ENCODE peak calls at places on chromosome 6, in seven cellular contexts. S is H1, E is SK-N-SH, W is HCT116, O is K562, A is HepG2, I is GM12878. Z is an unnamed sample.

GRCh38 chr6:134714679-134715078 is 235.2 kb downstream of the ALDH8A1 start:
- DNase-seq in O (peak), A (no peak), S (no peak), I (no peak), E (no peak), W (no peak), Z (no peak)

GRCh38 chr6:1636971-1637871 is 27.5 kb downstream of the FOXC1 start:
- DNase-seq in E (no peak), W (no peak), S (no peak), O (no peak), I (no peak), A (no peak), Z (no peak)

GRCh38 chr6:169188051-169188863 is 65.4 kb downstream of the THBS2 start:
- DNase-seq in O (no peak), S (no peak), W (no peak), A (no peak), E (no peak), I (no peak), Z (no peak)

GRCh38 chr6:123830110-123830509 is 26.4 kb downstream of the NKAIN2 start:
- DNase-seq in I (no peak), W (no peak), O (no peak), A (no peak), S (no peak), E (no peak), Z (no peak)

GRCh38 chr6:115891704-115892225 is 168.9 kb downstream of the FRK start:
- DNase-seq in A (no peak), O (no peak), I (no peak), E (peak), W (no peak), S (no peak), Z (no peak)

GRCh38 chr6:33914519-33915120 is 110.8 kb upstream of the MLN start:
- DNase-seq in S (no peak), E (no peak), W (no peak), O (no peak), A (no peak), I (no peak), Z (no peak)

GRCh38 chr6:39688494-39688893 is 36.7 kb downstream of the KIF6 start:
- DNase-seq in I (no peak), O (no peak), W (no peak), A (no peak), E (no peak), S (no peak), Z (no peak)

GRCh38 chr6:169326067-169326799 is 72.6 kb upstream of the THBS2 start:
- DNase-seq in S (peak), O (peak), I (no peak), A (peak), W (peak), E (peak), Z (peak)

GRCh38 chr6:16286151-16286522 is 47.8 kb downstream of the GMPR start:
- DNase-seq in W (peak), O (peak), S (peak), E (peak), A (peak), I (no peak), Z (peak)

GRCh38 chr6:3108746-3109414 is 9.6 kb upstream of the BPHL start:
- DNase-seq in A (peak), E (no peak), O (no peak), I (no peak), W (no peak), S (peak), Z (no peak)

GRCh38 chr6:5950448-5950847 is 56.3 kb downstream of the NRN1 start:
- DNase-seq in I (no peak), S (peak), E (peak), A (no peak), O (peak), W (no peak), Z (no peak)

GRCh38 chr6:166333172-166333995 is 9.0 kb downstream of the SFT2D1 start:
- DNase-seq in W (no peak), A (no peak), O (no peak), I (peak), E (no peak), S (no peak), Z (no peak)

GRCh38 chr6:62150048-62150663 is 135.9 kb downstream of the KHDRBS2 start:
- DNase-seq in I (no peak), E (peak), S (no peak), A (peak), W (peak), O (peak), Z (peak)

GRCh38 chr6:158290659-158291058 is 21.6 kb upstream of the TULP4 start:
- DNase-seq in E (no peak), A (no peak), O (no peak), W (no peak), S (no peak), I (peak), Z (no peak)

GRCh38 chr6:27178001-27178730 is 69.3 kb upstream of the PRSS16 start:
- DNase-seq in S (no peak), O (no peak), E (peak), W (peak), I (peak), A (peak), Z (peak)

GRCh38 chr6:134719850-134720249 is 230.1 kb downstream of the ALDH8A1 start:
- DNase-seq in E (peak), A (no peak), S (no peak), I (no peak), W (no peak), O (no peak), Z (no peak)

GRCh38 chr6:49514571-49515484 is 15.1 kb downstream of the GLYATL3 start:
- DNase-seq in W (no peak), O (no peak), I (no peak), S (no peak), A (no peak), E (no peak), Z (no peak)

GRCh38 chr6:38034269-38034914 is 214.9 kb downstream of the ZFAND3 start:
- DNase-seq in I (no peak), O (peak), A (peak), S (no peak), E (no peak), W (peak), Z (no peak)

GRCh38 chr6:24721461-24722215 is 2.7 kb upstream of the C6orf62 start:
- DNase-seq in I (no peak), S (no peak), O (no peak), W (no peak), A (no peak), E (no peak), Z (no peak)

GRCh38 chr6:45710304-45710821 is 305.3 kb downstream of the CLIC5 start:
- DNase-seq in A (no peak), W (no peak), O (no peak), E (no peak), I (peak), S (no peak), Z (peak)

GRCh38 chr6:97394160-97394748 is 111.2 kb upstream of the MMS22L start:
- DNase-seq in O (peak), E (peak), I (peak), A (peak), S (no peak), W (peak), Z (peak)

GRCh38 chr6:144266091-144266649 is 19.0 kb upstream of the UTRN start:
- DNase-seq in W (peak), I (no peak), A (no peak), S (peak), E (no peak), O (peak), Z (no peak)

GRCh38 chr6:157229733-157230132 is 93.6 kb downstream of the TMEM242 start:
- DNase-seq in W (no peak), E (no peak), S (no peak), A (no peak), I (no peak), O (no peak), Z (no peak)

GRCh38 chr6:165922309-165922794 is 245.3 kb downstream of the TBXT start:
- DNase-seq in E (no peak), I (no peak), A (no peak), O (no peak), W (no peak), S (no peak), Z (no peak)

GRCh38 chr6:31736768-31737314 is 511 bp upstream of the CLIC1 start:
- DNase-seq in I (no peak), E (no peak), O (peak), W (no peak), A (peak), S (no peak), Z (no peak)

GRCh38 chr6:50087231-50087954 is 37.7 kb upstream of the DEFB112 start:
- DNase-seq in O (no peak), W (no peak), E (no peak), A (peak), I (no peak), S (no peak), Z (no peak)

GRCh38 chr6:7004581-7005297 is 103.0 kb upstream of the RREB1 start:
- DNase-seq in O (no peak), I (no peak), W (no peak), A (no peak), E (no peak), S (no peak), Z (no peak)

GRCh38 chr6:43472515-43472914 is 4.9 kb upstream of the TJAP1 start:
- DNase-seq in I (no peak), S (no peak), O (no peak), W (no peak), E (no peak), A (no peak), Z (no peak)

GRCh38 chr6:24621626-24622360 is 24.2 kb downstream of the KIAA0319 start:
- DNase-seq in S (no peak), W (no peak), E (no peak), A (no peak), I (no peak), O (no peak), Z (no peak)

GRCh38 chr6:71347119-71347518 is 58.5 kb downstream of the OGFRL1 start:
- DNase-seq in O (no peak), W (no peak), E (no peak), I (no peak), S (no peak), A (no peak), Z (no peak)

DNA sequence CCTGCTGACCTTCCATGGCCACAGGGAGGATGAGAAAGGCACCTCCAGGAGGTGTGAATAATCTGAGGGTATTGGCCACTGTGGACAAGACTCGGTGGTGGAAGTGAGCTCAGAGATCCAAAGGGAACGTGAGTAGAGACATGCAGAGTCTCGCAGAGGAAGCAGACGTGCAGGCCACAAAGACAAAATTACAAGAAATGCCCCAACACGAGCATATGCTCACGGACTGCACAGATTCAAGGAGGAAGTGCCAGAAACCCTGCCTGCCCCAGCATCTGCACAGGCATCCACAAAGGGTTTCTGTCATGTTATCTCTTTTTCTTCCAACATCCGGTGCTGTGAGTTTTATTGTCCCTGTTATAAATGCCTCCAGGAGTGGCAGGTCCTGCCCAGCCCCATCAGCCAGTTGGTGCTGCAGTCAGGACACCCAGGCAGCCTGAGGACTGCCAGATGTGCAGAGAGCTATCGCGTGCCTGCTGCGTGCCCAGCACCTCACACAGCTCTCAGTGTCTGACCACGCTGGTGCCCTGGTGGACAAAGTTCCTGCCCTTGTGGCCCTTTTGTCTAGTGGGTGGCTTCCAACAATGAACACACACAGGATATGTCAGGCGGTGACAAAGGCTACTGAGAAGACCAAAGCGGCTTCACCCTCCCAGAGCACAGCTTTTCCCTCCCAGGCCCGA is 34.0 kb upstream of the FANCE start:
- DNase-seq in I (no peak), E (peak), S (no peak), O (no peak), W (no peak), A (no peak), Z (no peak)
- TF ChIP-seq JUND in I (no peak), E (no peak), S (no peak), O (no peak), W (no peak), A (no peak), Z (no peak)

DNA sequence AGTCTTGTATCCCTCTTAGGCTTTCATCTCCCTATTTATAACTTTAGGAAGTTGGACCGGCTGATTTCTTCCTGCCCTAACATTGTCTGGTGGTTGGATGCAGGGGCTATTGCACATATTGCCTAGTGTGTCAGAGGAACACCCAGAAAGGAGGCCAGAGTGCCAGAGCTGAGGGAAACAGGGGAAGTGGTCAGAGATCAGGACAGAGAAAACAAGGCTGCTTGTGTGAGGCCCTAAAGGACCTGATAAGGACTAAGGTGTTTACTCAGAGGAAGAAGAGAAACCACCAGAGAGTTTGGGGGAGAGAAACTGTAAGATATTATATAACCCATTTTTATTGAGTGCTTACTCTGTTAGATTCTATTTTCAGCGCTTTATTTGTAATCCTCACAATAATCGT is 53.9 kb upstream of the REV3L start:
- DNase-seq in S (no peak), A (no peak), O (peak), I (no peak), W (no peak), E (no peak), Z (no peak)
- TF ChIP-seq JUND in S (no peak), A (no peak), O (no peak), I (no peak), W (no peak), E (no peak), Z (no peak)

DNA sequence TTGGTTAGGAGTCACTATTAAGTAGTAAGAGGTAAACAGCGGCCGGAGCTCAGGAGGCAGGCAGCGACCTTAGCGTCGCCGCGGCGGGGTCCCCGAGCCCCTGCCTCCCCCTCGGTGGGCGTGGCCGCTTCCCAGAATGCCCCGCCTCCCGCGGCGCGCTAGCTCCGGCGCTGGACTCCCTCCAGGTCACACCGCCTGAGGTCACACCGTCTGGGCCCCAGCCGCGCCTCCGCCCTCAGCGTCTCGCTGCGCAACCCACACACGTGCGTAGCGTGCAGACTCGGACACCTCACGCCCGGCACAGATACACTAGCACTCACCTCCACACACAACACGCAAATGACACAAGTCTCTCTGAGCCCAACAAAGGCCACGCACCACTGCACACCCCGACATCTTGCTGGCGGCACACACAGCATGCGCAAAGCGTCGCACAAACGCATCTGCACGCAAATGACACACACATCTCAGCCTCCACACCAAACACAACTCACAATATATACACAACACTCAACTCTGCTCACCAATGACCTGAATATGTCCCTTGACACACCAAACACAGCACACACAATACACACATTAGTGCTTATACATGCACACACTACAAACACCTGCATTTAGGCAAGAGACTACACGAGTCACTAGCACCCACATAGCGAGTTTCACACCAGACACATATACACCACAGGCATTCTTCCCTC is 17.6 kb upstream of the CDKN1A start:
- DNase-seq in I (no peak), W (no peak), O (peak), S (peak), A (no peak), E (no peak), Z (no peak)
- TF ChIP-seq JUND in I (no peak), W (no peak), O (peak), S (no peak), A (no peak), E (no peak), Z (no peak)

GRCh38 chr6:53896237-53896636 is 101.4 kb downstream of the LRRC1 start:
- DNase-seq in W (no peak), S (no peak), I (no peak), A (peak), O (no peak), E (no peak), Z (peak)

GRCh38 chr6:53898026-53898795 is 103.4 kb downstream of the LRRC1 start:
- DNase-seq in E (no peak), S (no peak), I (no peak), A (no peak), W (no peak), O (no peak), Z (no peak)

GRCh38 chr6:53888931-53889330 is 94.1 kb downstream of the LRRC1 start:
- DNase-seq in W (no peak), A (no peak), I (no peak), S (no peak), E (no peak), O (no peak), Z (no peak)

GRCh38 chr6:53892707-53893106 is 97.9 kb downstream of the LRRC1 start:
- DNase-seq in I (no peak), S (no peak), A (no peak), O (no peak), W (no peak), E (no peak), Z (no peak)

GRCh38 chr6:53894086-53894485 is 99.3 kb downstream of the LRRC1 start:
- DNase-seq in W (no peak), I (no peak), E (no peak), O (peak), S (no peak), A (no peak), Z (peak)
- TF ChIP-seq JUND in W (no peak), I (no peak), E (no peak), O (no peak), S (no peak), A (no peak), Z (no peak)

GRCh38 chr6:36639171-36639808 is 39.2 kb upstream of the CDKN1A start:
- DNase-seq in I (no peak), W (no peak), E (no peak), A (no peak), O (no peak), S (no peak), Z (no peak)

GRCh38 chr6:36636283-36636682 is 42.1 kb downstream of the SRSF3 start:
- DNase-seq in S (no peak), O (no peak), E (no peak), W (no peak), I (no peak), A (no peak), Z (no peak)

GRCh38 chr6:36634317-36634716 is 40.2 kb downstream of the SRSF3 start:
- DNase-seq in W (no peak), O (no peak), A (no peak), I (no peak), E (no peak), S (no peak), Z (no peak)

GRCh38 chr6:36638579-36638978 is 39.9 kb upstream of the CDKN1A start:
- DNase-seq in O (no peak), I (no peak), A (no peak), E (no peak), W (no peak), S (no peak), Z (no peak)

GRCh38 chr6:36636687-36637418 is 41.7 kb upstream of the CDKN1A start:
- DNase-seq in W (no peak), I (no peak), O (no peak), S (no peak), E (no peak), A (no peak), Z (no peak)
- TF ChIP-seq JUND in W (no peak), I (no peak), O (no peak), S (no peak), E (no peak), A (no peak), Z (no peak)

DNA sequence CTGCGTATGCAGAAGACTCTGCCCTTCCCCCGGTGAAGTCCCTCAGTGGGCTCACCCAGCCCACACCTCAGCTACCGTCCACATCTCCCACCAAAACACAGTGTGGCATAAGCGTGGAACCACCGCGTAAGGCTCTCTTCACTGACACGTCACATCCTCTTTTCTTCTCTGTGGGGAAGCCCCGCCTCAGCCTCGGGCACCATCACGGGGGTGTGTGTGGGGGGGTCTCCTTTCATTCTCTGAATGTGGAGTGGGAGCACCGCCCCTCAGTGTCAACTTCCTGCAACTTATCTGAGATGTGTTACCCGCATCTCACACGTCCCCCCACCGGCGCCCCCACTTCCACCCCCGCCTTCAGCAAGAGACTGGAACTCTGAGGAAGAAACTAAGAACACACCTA is 388.4 kb upstream of the JARID2 start:
- DNase-seq in W (no peak), A (no peak), I (no peak), S (no peak), E (no peak), O (no peak), Z (no peak)
- TF ChIP-seq JUND in W (no peak), A (no peak), I (no peak), S (no peak), E (no peak), O (no peak), Z (no peak)